ENCODE peak calls at places on chromosomes 6 and 20, in five cellular contexts. One of them, this sample, is unnamed.

GRCh38 chr20:24441600-24441999 is 27.8 kb upstream of the SYNDIG1 start:
- DNase-seq in lung microvascular endothelial cell: no peak
- DNase-seq in AG04450: no peak
- DNase-seq in stimulated activated CD8-positive, alpha-beta memory T cell treated with anti-CD3 and anti-CD28 coated beads, Interleukin-2, amount 100 ng/mL, for 48 hours: no peak
- DNase-seq in skeletal muscle cell: no peak
- DNase-seq in this sample: no peak

GRCh38 chr20:57934007-57934805 is 224.4 kb upstream of the PMEPA1 start:
- DNase-seq in lung microvascular endothelial cell: no peak
- DNase-seq in AG04450: no peak
- DNase-seq in stimulated activated CD8-positive, alpha-beta memory T cell treated with anti-CD3 and anti-CD28 coated beads, Interleukin-2, amount 100 ng/mL, for 48 hours: no peak
- DNase-seq in skeletal muscle cell: no peak
- DNase-seq in this sample: no peak

GRCh38 chr6:167840526-167841179 is 13.9 kb downstream of the AFDN start:
- DNase-seq in lung microvascular endothelial cell: no peak
- DNase-seq in AG04450: no peak
- DNase-seq in stimulated activated CD8-positive, alpha-beta memory T cell treated with anti-CD3 and anti-CD28 coated beads, Interleukin-2, amount 100 ng/mL, for 48 hours: no peak
- DNase-seq in skeletal muscle cell: no peak
- DNase-seq in this sample: no peak

GRCh38 chr6:164164921-164165320 is 750.4 kb downstream of the QKI start:
- DNase-seq in lung microvascular endothelial cell: no peak
- DNase-seq in AG04450: no peak
- DNase-seq in stimulated activated CD8-positive, alpha-beta memory T cell treated with anti-CD3 and anti-CD28 coated beads, Interleukin-2, amount 100 ng/mL, for 48 hours: no peak
- DNase-seq in skeletal muscle cell: no peak
- DNase-seq in this sample: no peak

GRCh38 chr6:134870677-134871498 is 79.0 kb downstream of the ALDH8A1 start:
- DNase-seq in lung microvascular endothelial cell: no peak
- DNase-seq in AG04450: peak; percentile 65
- DNase-seq in stimulated activated CD8-positive, alpha-beta memory T cell treated with anti-CD3 and anti-CD28 coated beads, Interleukin-2, amount 100 ng/mL, for 48 hours: no peak
- DNase-seq in skeletal muscle cell: peak; percentile 9
- DNase-seq in this sample: no peak

GRCh38 chr20:43322851-43323250 is 133.1 kb upstream of the PTPRT start:
- DNase-seq in lung microvascular endothelial cell: no peak
- DNase-seq in AG04450: no peak
- DNase-seq in stimulated activated CD8-positive, alpha-beta memory T cell treated with anti-CD3 and anti-CD28 coated beads, Interleukin-2, amount 100 ng/mL, for 48 hours: no peak
- DNase-seq in skeletal muscle cell: no peak
- DNase-seq in this sample: no peak

GRCh38 chr6:125931733-125932450 is 24.7 kb upstream of the HINT3 start:
- DNase-seq in lung microvascular endothelial cell: no peak
- DNase-seq in AG04450: no peak
- DNase-seq in stimulated activated CD8-positive, alpha-beta memory T cell treated with anti-CD3 and anti-CD28 coated beads, Interleukin-2, amount 100 ng/mL, for 48 hours: no peak
- DNase-seq in skeletal muscle cell: no peak
- DNase-seq in this sample: no peak

GRCh38 chr6:41705996-41706835 is 29.2 kb downstream of the TFEB start:
- DNase-seq in lung microvascular endothelial cell: peak; percentile 79
- DNase-seq in AG04450: no peak
- DNase-seq in stimulated activated CD8-positive, alpha-beta memory T cell treated with anti-CD3 and anti-CD28 coated beads, Interleukin-2, amount 100 ng/mL, for 48 hours: peak; percentile 67
- DNase-seq in skeletal muscle cell: no peak
- DNase-seq in this sample: no peak

GRCh38 chr6:130981409-130981808 is 81.6 kb downstream of the EPB41L2 start:
- DNase-seq in lung microvascular endothelial cell: no peak
- DNase-seq in AG04450: peak; percentile 58
- DNase-seq in stimulated activated CD8-positive, alpha-beta memory T cell treated with anti-CD3 and anti-CD28 coated beads, Interleukin-2, amount 100 ng/mL, for 48 hours: no peak
- DNase-seq in skeletal muscle cell: peak; percentile 59
- DNase-seq in this sample: no peak

GRCh38 chr6:144023216-144023615 is 15.2 kb upstream of the PLAGL1 start:
- DNase-seq in lung microvascular endothelial cell: no peak
- DNase-seq in AG04450: no peak
- DNase-seq in stimulated activated CD8-positive, alpha-beta memory T cell treated with anti-CD3 and anti-CD28 coated beads, Interleukin-2, amount 100 ng/mL, for 48 hours: no peak
- DNase-seq in skeletal muscle cell: no peak
- DNase-seq in this sample: no peak

GRCh38 chr20:24694727-24695528 is 225.5 kb downstream of the SYNDIG1 start:
- DNase-seq in lung microvascular endothelial cell: no peak
- DNase-seq in AG04450: no peak
- DNase-seq in stimulated activated CD8-positive, alpha-beta memory T cell treated with anti-CD3 and anti-CD28 coated beads, Interleukin-2, amount 100 ng/mL, for 48 hours: no peak
- DNase-seq in skeletal muscle cell: no peak
- DNase-seq in this sample: no peak

GRCh38 chr6:73713426-73714147 is 17.6 kb downstream of the CD109 start:
- DNase-seq in lung microvascular endothelial cell: peak; percentile 85
- DNase-seq in AG04450: no peak
- DNase-seq in stimulated activated CD8-positive, alpha-beta memory T cell treated with anti-CD3 and anti-CD28 coated beads, Interleukin-2, amount 100 ng/mL, for 48 hours: no peak
- DNase-seq in skeletal muscle cell: no peak
- DNase-seq in this sample: no peak

GRCh38 chr20:8018928-8019177 is 708 bp downstream of the TMX4 start:
- DNase-seq in lung microvascular endothelial cell: no peak
- DNase-seq in AG04450: no peak
- DNase-seq in stimulated activated CD8-positive, alpha-beta memory T cell treated with anti-CD3 and anti-CD28 coated beads, Interleukin-2, amount 100 ng/mL, for 48 hours: no peak
- DNase-seq in skeletal muscle cell: no peak
- DNase-seq in this sample: no peak

This sample was measured in AG04449.